ENCODE peak calls at places on chromosomes 11 and 22, in seven cellular contexts. Q is adrenal gland, Z is right lobe of liver, B is H1, C is stomach, R is suprapubic skin, S is HCT116. D is an unnamed sample.

GRCh38 chr11:113249491-113249763 is 65.0 kb upstream of the TTC12 start:
- DNase-seq in Q (no peak), Z (no peak), B (no peak), C (no peak), R (no peak), S (no peak), D (no peak)

GRCh38 chr11:120719348-120719747 is 207.8 kb downstream of the GRIK4 start:
- DNase-seq in Q (peak), Z (no peak), B (no peak), C (no peak), R (no peak), S (no peak), D (no peak)

GRCh38 chr11:77191823-77192495 is 63.9 kb downstream of the MYO7A start:
- DNase-seq in Q (peak), Z (no peak), B (peak), C (peak), R (no peak), S (peak), D (peak)

GRCh38 chr11:76208829-76209670 is 2.7 kb upstream of the WNT11 start:
- DNase-seq in Q (peak), Z (peak), B (peak), C (peak), R (peak), S (no peak), D (peak)

GRCh38 chr11:3160252-3161031 is 4.7 kb downstream of the OSBPL5 start:
- DNase-seq in Q (peak), Z (peak), B (peak), C (peak), R (peak), S (peak), D (peak)

GRCh38 chr11:121589946-121590537 is 137.3 kb upstream of the SORL1-AS1 start:
- DNase-seq in Q (no peak), Z (no peak), B (no peak), C (no peak), R (no peak), S (no peak), D (no peak)

GRCh38 chr11:26974068-26974790 is 19.7 kb upstream of the FIBIN start:
- DNase-seq in Q (no peak), Z (no peak), B (no peak), C (no peak), R (no peak), S (no peak), D (no peak)

GRCh38 chr22:33112606-33113005 is 54.4 kb upstream of the SYN3 start:
- DNase-seq in Q (no peak), Z (no peak), B (no peak), C (no peak), R (no peak), S (no peak), D (no peak)

GRCh38 chr11:72856551-72857342 is 42.5 kb downstream of the ATG16L2 start:
- DNase-seq in Q (no peak), Z (no peak), B (no peak), C (no peak), R (no peak), S (no peak), D (no peak)

GRCh38 chr11:126082251-126083109 is 19.8 kb upstream of the CDON start:
- DNase-seq in Q (no peak), Z (no peak), B (peak), C (no peak), R (no peak), S (no peak), D (no peak)

GRCh38 chr11:112523477-112523876 is 262.8 kb upstream of the PLET1 start:
- DNase-seq in Q (no peak), Z (peak), B (no peak), C (no peak), R (no peak), S (no peak), D (peak)

GRCh38 chr22:26777402-26777801 is 120.0 kb downstream of the MIAT start:
- DNase-seq in Q (peak), Z (no peak), B (no peak), C (no peak), R (no peak), S (no peak), D (no peak)

GRCh38 chr11:69373251-69373635 is 79.3 kb downstream of the MYEOV start:
- DNase-seq in Q (no peak), Z (no peak), B (peak), C (no peak), R (no peak), S (no peak), D (no peak)

GRCh38 chr22:31647921-31648320 is 14.1 kb downstream of the PISD start:
- DNase-seq in Q (no peak), Z (no peak), B (no peak), C (no peak), R (no peak), S (no peak), D (no peak)

GRCh38 chr11:33375688-33376311 is 118.6 kb downstream of the HIPK3 start:
- DNase-seq in Q (no peak), Z (no peak), B (peak), C (no peak), R (no peak), S (no peak), D (no peak)

GRCh38 chr22:49587421-49587820 is 240.3 kb downstream of the BRD1 start:
- DNase-seq in Q (no peak), Z (no peak), B (no peak), C (no peak), R (no peak), S (no peak), D (no peak)

GRCh38 chr11:93743316-93743715 is 1.8 kb downstream of the C11orf54 start:
- DNase-seq in Q (no peak), Z (no peak), B (no peak), C (no peak), R (no peak), S (no peak), D (no peak)

GRCh38 chr11:70246196-70246595 is 24.3 kb upstream of the PPFIA1 start:
- DNase-seq in Q (no peak), Z (no peak), B (no peak), C (no peak), R (no peak), S (no peak), D (no peak)

GRCh38 chr11:44338031-44338430 is 28.1 kb upstream of the ALX4 start:
- DNase-seq in Q (no peak), Z (no peak), B (no peak), C (no peak), R (no peak), S (no peak), D (no peak)

GRCh38 chr11:111937859-111938258 is 716 bp downstream of the DIXDC1 start:
- DNase-seq in Q (no peak), Z (no peak), B (no peak), C (no peak), R (no peak), S (no peak), D (no peak)

GRCh38 chr11:102799656-102800339 is 1.8 kb upstream of the MMP1 start:
- DNase-seq in Q (no peak), Z (no peak), B (no peak), C (no peak), R (no peak), S (no peak), D (no peak)

GRCh38 chr22:47095395-47096122 is 333.1 kb downstream of the TBC1D22A start:
- DNase-seq in Q (no peak), Z (no peak), B (no peak), C (no peak), R (no peak), S (no peak), D (no peak)

GRCh38 chr11:122612123-122612824 is 43.2 kb upstream of the UBASH3B start:
- DNase-seq in Q (no peak), Z (no peak), B (no peak), C (no peak), R (no peak), S (no peak), D (no peak)

GRCh38 chr11:105144887-105145286 is 5.3 kb upstream of the CARD18 start:
- DNase-seq in Q (no peak), Z (no peak), B (no peak), C (no peak), R (no peak), S (peak), D (no peak)

GRCh38 chr11:45715398-45715797 is 50.0 kb upstream of the CHST1 start:
- DNase-seq in Q (no peak), Z (no peak), B (no peak), C (no peak), R (no peak), S (no peak), D (no peak)

GRCh38 chr11:42407379-42407778 is 904.4 kb upstream of the API5 start:
- DNase-seq in Q (peak), Z (no peak), B (peak), C (peak), R (no peak), S (no peak), D (peak)

GRCh38 chr22:22484023-22484422 is 24.5 kb downstream of the ZNF280B start:
- DNase-seq in Q (no peak), Z (no peak), B (no peak), C (no peak), R (no peak), S (no peak), D (no peak)

GRCh38 chr11:83070044-83070877 is 1.4 kb downstream of the RAB30 start:
- DNase-seq in Q (no peak), Z (no peak), B (no peak), C (no peak), R (no peak), S (no peak), D (no peak)

GRCh38 chr22:36068776-36069344 is 40.2 kb upstream of the RBFOX2 start:
- DNase-seq in Q (no peak), Z (no peak), B (no peak), C (no peak), R (no peak), S (no peak), D (no peak)

GRCh38 chr11:127392575-127392974 is 392.0 kb upstream of the KIRREL3 start:
- DNase-seq in Q (no peak), Z (no peak), B (no peak), C (no peak), R (no peak), S (no peak), D (no peak)

GRCh38 chr22:38973289-38974169 is 8.6 kb upstream of the APOBEC3B start:
- DNase-seq in Q (no peak), Z (no peak), B (peak), C (peak), R (no peak), S (no peak), D (peak)

GRCh38 chr11:1574256-1575242 is 2.5 kb upstream of the DUSP8 start:
- DNase-seq in Q (peak), Z (peak), B (peak), C (peak), R (no peak), S (no peak), D (peak)

GRCh38 chr22:32661296-32661695 is 140.2 kb upstream of the TIMP3 start:
- DNase-seq in Q (no peak), Z (no peak), B (no peak), C (no peak), R (peak), S (no peak), D (peak)

GRCh38 chr11:8899119-8899753 is 11.8 kb upstream of the AKIP1 start:
- DNase-seq in Q (no peak), Z (no peak), B (no peak), C (no peak), R (no peak), S (no peak), D (no peak)

GRCh38 chr11:78886616-78887015 is 312.0 kb upstream of the NARS2 start:
- DNase-seq in Q (no peak), Z (no peak), B (no peak), C (no peak), R (no peak), S (no peak), D (no peak)

GRCh38 chr11:72363112-72363511 is 71.2 kb downstream of the CLPB start:
- DNase-seq in Q (no peak), Z (no peak), B (no peak), C (no peak), R (no peak), S (no peak), D (no peak)

GRCh38 chr22:37752189-37753061 is 55.3 kb upstream of the GCAT start:
- DNase-seq in Q (peak), Z (peak), B (no peak), C (peak), R (peak), S (peak), D (peak)

GRCh38 chr11:12187399-12187798 is 77.0 kb downstream of the MICAL2 start:
- DNase-seq in Q (no peak), Z (no peak), B (no peak), C (no peak), R (no peak), S (no peak), D (no peak)

GRCh38 chr11:17890333-17890732 is 122.5 kb downstream of the SERGEF start:
- DNase-seq in Q (no peak), Z (no peak), B (no peak), C (no peak), R (no peak), S (no peak), D (no peak)

GRCh38 chr22:24170632-24171031 is 10.7 kb upstream of the SUSD2 start:
- DNase-seq in Q (no peak), Z (no peak), B (no peak), C (no peak), R (no peak), S (no peak), D (no peak)

GRCh38 chr22:24170189-24170588 is 11.1 kb upstream of the SUSD2 start:
- DNase-seq in Q (no peak), Z (no peak), B (no peak), C (no peak), R (no peak), S (no peak), D (no peak)

GRCh38 chr22:24166811-24167210 is 14.5 kb upstream of the SUSD2 start:
- DNase-seq in Q (no peak), Z (no peak), B (no peak), C (no peak), R (no peak), S (no peak), D (no peak)

GRCh38 chr22:24171822-24172221 is 9.5 kb upstream of the SUSD2 start:
- DNase-seq in Q (no peak), Z (no peak), B (no peak), C (no peak), R (no peak), S (no peak), D (no peak)

DNA sequence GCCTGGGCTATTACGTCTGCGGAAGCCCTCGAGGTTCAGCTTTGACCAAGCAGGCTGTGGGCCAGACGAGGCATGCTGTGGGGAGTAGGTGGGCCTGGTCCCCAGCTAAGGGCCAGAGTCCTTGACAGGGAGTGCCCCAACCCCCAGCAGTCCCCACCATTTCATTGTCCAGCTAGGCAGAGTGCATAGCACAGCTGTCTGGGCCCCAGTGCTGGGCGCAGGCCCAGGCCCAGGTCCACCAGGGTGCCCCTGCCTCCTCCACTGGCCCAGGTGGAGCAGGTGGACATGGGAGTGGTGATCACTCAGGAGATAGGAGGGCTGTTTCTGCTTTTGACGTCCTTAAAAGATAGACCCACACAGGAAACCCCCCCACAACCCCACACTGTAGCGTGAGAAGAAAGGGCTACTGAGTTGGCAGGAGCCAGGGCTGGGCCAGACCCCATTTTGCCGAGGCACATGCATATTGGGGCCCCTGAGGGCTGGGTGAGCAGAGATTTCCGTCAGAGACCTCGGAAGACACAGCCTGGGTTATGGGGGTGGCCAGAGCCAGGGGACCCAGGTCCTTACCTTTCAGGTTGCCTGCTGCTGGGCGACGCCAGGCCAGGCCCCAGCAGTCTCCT is 11.7 kb upstream of the SUSD2 start:
- DNase-seq in Q (no peak), Z (no peak), B (no peak), C (no peak), R (no peak), S (no peak), D (no peak)
- TF ChIP-seq POLR2A in Q (no peak), Z (no peak), B (no peak), C (no peak), R (no peak), S (no peak), D (no peak)

DNA sequence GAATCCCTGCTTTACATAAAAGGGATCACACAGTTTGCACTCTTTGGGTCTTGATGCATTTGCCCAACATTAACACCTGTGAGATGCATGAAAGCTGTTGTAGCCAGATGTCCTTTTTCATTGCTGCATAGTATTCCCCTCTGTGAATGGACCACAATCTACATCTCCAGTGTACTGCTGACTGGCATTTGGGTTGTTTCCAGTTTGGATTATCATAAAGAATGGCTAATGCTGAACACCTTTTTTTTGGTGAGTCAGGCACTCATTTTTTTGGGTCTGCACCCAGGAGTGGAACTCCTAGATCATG is 58.3 kb downstream of the PHF21B start:
- DNase-seq in Q (no peak), Z (no peak), B (no peak), C (no peak), R (no peak), S (no peak), D (no peak)
- H3K27ac ChIP-seq in Q (no peak), Z (no peak), B (no peak), C (no peak), R (no peak), S (no peak), D (no peak)

GRCh38 chr22:29782061-29782845 is 15.1 kb downstream of the UQCR10 start:
- DNase-seq in Q (peak), Z (peak), B (no peak), C (peak), R (no peak), S (no peak), D (peak)

GRCh38 chr22:29784451-29785361 is 17.5 kb downstream of the UQCR10 start:
- DNase-seq in Q (peak), Z (peak), B (no peak), C (peak), R (no peak), S (no peak), D (peak)

GRCh38 chr22:29780220-29780619 is 13.1 kb downstream of the UQCR10 start:
- DNase-seq in Q (no peak), Z (no peak), B (no peak), C (no peak), R (no peak), S (no peak), D (no peak)

GRCh38 chr22:29786026-29786425 is 18.9 kb downstream of the UQCR10 start:
- DNase-seq in Q (no peak), Z (no peak), B (no peak), C (peak), R (no peak), S (no peak), D (peak)

GRCh38 chr22:29780781-29781676 is 13.9 kb downstream of the UQCR10 start:
- DNase-seq in Q (no peak), Z (no peak), B (no peak), C (no peak), R (no peak), S (no peak), D (no peak)
- H3K4me3 ChIP-seq in Q (no peak), Z (no peak), B (no peak), C (no peak), R (no peak), S (no peak), D (no peak)

GRCh38 chr11:66467034-66467659 is 442 bp downstream of the PELI3 start:
- DNase-seq in Q (peak), Z (no peak), B (no peak), C (peak), R (no peak), S (no peak), D (peak)

GRCh38 chr11:66467756-66468155 is 1.1 kb downstream of the PELI3 start:
- DNase-seq in Q (peak), Z (no peak), B (peak), C (peak), R (no peak), S (no peak), D (no peak)

GRCh38 chr11:66465371-66466224 is 1.1 kb upstream of the PELI3 start:
- DNase-seq in Q (no peak), Z (no peak), B (peak), C (no peak), R (no peak), S (no peak), D (no peak)

GRCh38 chr11:66464916-66465315 is 1.8 kb upstream of the PELI3 start:
- DNase-seq in Q (no peak), Z (no peak), B (peak), C (no peak), R (no peak), S (no peak), D (no peak)

GRCh38 chr11:66466225-66467033 is at the start of gene PELI3:
- DNase-seq in Q (peak), Z (peak), B (peak), C (peak), R (peak), S (peak), D (peak)
- TF ChIP-seq POLR2A in Q (no peak), Z (peak), B (peak), C (no peak), R (no peak), S (no peak), D (peak)

GRCh38 chr22:19764050-19764593 is 3.5 kb downstream of the TBX1 start:
- DNase-seq in Q (no peak), Z (no peak), B (peak), C (no peak), R (no peak), S (no peak), D (no peak)

GRCh38 chr22:19761500-19762314 is 1.1 kb downstream of the TBX1 start:
- DNase-seq in Q (no peak), Z (no peak), B (no peak), C (no peak), R (no peak), S (no peak), D (no peak)

GRCh38 chr22:19764636-19765476 is 4.3 kb downstream of the TBX1 start:
- DNase-seq in Q (no peak), Z (no peak), B (no peak), C (no peak), R (no peak), S (no peak), D (no peak)

GRCh38 chr22:19762315-19763140 is 1.9 kb downstream of the TBX1 start:
- DNase-seq in Q (no peak), Z (no peak), B (peak), C (no peak), R (no peak), S (no peak), D (no peak)

GRCh38 chr22:19763141-19764049 is 2.8 kb downstream of the TBX1 start:
- DNase-seq in Q (no peak), Z (no peak), B (peak), C (no peak), R (no peak), S (no peak), D (no peak)
- H3K27ac ChIP-seq in Q (no peak), Z (no peak), B (no peak), C (no peak), R (no peak), S (no peak), D (no peak)

GRCh38 chr22:28841111-28841510 is 40.7 kb upstream of the XBP1 start:
- DNase-seq in Q (no peak), Z (no peak), B (no peak), C (no peak), R (no peak), S (no peak), D (no peak)
- H3K4me3 ChIP-seq in Q (no peak), Z (no peak), B (no peak), C (no peak), R (no peak), S (no peak), D (no peak)

GRCh38 chr11:64826062-64826461 is 15.7 kb upstream of the MEN1 start:
- DNase-seq in Q (no peak), Z (no peak), B (no peak), C (no peak), R (no peak), S (no peak), D (no peak)
- TF ChIP-seq POLR2A in Q (no peak), Z (no peak), B (no peak), C (no peak), R (no peak), S (no peak), D (no peak)

DNA sequence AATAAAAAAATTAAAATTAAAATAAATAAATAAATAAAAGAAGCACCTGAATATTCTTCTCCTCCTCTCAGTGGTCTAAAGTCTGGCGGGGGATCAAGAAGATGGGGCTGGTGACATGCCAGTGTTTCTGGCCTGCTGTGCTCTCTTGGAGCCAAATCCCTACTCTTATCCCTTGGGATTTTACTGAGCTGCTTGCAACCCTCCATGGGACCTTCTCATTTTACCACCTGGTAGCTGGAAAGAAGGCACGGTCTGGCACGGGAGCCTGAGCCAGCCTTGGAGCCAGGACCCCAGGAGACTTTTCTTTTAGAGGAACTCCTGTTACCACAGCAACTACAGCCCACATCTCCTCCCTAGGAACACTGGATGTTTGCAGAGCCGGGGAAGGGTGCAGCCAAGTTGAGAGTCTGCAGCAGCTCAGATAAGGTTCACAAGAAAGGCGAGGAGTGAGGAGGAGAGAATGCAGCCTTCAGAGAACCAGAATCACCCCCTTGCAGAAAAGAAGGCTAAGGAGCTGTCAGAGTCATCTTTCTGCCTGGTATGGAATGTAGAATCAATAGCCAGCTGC is 21.4 kb downstream of the CD6 start:
- DNase-seq in Q (no peak), Z (no peak), B (no peak), C (peak), R (no peak), S (no peak), D (no peak)
- H3K27ac ChIP-seq in Q (no peak), Z (no peak), B (no peak), C (no peak), R (no peak), S (no peak), D (no peak)

D was measured in body of pancreas.